ENCODE peak calls at places on chromosome 14, in nine cellular contexts. U, W, V, X, H, B, R, P and Y are unnamed samples.

GRCh38 chr14:90382491-90383125 is 14.2 kb upstream of the CALM1 start:
- DNase-seq in U (peak), W (no peak), V (peak), X (peak), H (peak), B (no peak), R (peak), P (peak), Y (peak)

GRCh38 chr14:38248629-38249028 is 7.3 kb downstream of the CLEC14A start:
- DNase-seq in U (no peak), W (no peak), V (no peak), X (peak), H (no peak), B (no peak), R (no peak), P (no peak), Y (no peak)

GRCh38 chr14:102944448-102945330 is 22.2 kb downstream of the AMN start:
- DNase-seq in U (no peak), W (no peak), V (no peak), X (no peak), H (no peak), B (no peak), R (no peak), P (no peak), Y (no peak)

GRCh38 chr14:24840204-24840893 is 206.4 kb upstream of the GZMB start:
- DNase-seq in U (no peak), W (no peak), V (no peak), X (peak), H (no peak), B (no peak), R (no peak), P (no peak), Y (no peak)

GRCh38 chr14:24366664-24367505 is 1.1 kb upstream of the NFATC4 start:
- DNase-seq in U (peak), W (peak), V (peak), X (peak), H (peak), B (peak), R (peak), P (peak), Y (peak)

GRCh38 chr14:103700753-103701490 is 14.3 kb downstream of the XRCC3 start:
- DNase-seq in U (no peak), W (no peak), V (no peak), X (no peak), H (no peak), B (no peak), R (no peak), P (no peak), Y (no peak)

GRCh38 chr14:92035890-92036289 is 4.0 kb downstream of the TRIP11 start:
- DNase-seq in U (no peak), W (no peak), V (no peak), X (no peak), H (no peak), B (no peak), R (no peak), P (no peak), Y (no peak)

GRCh38 chr14:95841680-95842079 is 35.0 kb upstream of the TUNAR start:
- DNase-seq in U (no peak), W (no peak), V (no peak), X (no peak), H (no peak), B (no peak), R (no peak), P (no peak), Y (no peak)

GRCh38 chr14:24052656-24053547 is 1.1 kb downstream of the CARMIL3 start:
- DNase-seq in U (no peak), W (no peak), V (no peak), X (no peak), H (no peak), B (no peak), R (no peak), P (no peak), Y (peak)

DNA sequence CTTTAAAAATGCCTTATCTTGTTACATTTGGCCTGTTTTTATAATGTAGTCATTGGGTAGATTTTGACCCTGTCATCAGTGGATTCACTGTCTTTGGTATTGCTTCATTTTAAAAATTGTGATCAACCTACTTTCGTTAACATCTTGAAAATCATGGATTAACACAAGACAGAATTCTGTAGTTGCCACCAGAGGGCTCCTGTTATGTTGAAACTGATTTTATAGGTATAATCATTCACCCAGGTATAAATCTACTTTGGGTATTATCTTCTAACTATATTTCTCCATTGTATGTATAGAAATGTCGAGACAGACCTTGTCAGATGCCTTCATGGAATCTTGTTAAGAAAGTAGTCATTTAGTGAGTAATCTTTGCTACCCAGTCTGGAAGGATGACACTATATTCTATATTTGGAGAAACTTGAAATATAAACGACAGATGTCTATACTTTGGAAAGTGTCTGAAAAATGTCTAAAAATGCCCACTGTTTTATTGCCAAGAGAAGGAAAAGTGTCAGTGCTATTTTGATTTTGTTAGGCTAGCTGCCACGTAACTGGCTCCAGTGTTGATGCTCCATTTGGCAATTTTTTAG is 129.4 kb downstream of the PELI2 start:
- DNase-seq in U (no peak), W (no peak), V (no peak), X (peak), H (no peak), B (no peak), R (peak), P (no peak), Y (no peak)
- TF ChIP-seq CTCF in U (no peak), W (peak), V (no peak), X (peak), H (peak), B (peak), R (peak), P (no peak), Y (no peak)

DNA sequence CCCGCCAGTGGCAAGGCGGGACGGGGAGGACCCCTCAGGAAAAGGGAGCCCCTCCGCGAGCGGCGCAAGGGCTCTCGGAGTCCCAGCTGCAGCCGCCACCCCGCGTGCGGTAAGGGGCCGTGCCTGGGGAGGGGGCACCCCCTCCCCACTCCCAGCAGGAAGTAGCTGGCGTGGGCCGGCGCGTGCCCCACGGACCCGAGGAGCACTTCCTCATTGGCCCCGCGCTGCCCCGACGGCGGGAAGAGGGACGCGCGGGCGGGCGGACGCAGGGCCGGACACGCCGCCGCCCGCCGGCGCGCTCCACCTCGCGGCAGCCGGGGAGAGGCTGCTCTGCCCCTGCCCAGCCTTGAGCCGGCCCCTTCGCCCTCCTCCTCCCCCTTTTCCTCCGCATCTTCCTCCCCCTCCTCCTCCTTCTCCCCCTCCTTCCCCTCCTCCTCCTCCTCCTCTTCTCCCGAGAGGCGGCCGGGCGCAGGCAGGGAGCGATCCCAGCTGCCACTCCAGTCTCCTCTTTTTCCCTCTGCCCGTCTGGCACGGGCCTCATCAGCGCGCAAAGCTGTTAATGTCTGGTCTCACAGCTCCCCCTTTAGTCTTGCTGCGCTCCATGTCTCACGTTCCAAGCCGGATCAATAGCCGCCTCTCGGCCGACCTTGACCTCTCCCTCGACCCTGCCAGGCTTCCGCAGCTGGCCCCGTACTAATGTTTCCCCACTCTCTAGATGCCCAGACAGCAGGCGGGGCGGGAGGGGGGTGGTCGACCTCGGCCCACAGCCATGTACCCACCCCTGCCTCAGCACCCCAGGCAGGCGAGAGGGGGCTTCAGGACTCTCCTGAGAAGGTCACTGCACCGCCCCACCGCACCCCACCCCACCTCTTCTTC is 2.6 kb upstream of the BCL11B start:
- DNase-seq in U (no peak), W (no peak), V (peak), X (peak), H (peak), B (peak), R (peak), P (peak), Y (peak)
- TF ChIP-seq CTCF in U (no peak), W (peak), V (peak), X (peak), H (no peak), B (peak), R (peak), P (peak), Y (no peak)

GRCh38 chr14:37172024-37172869 is at the start of gene SLC25A21:
- DNase-seq in U (peak), W (peak), V (no peak), X (peak), H (peak), B (peak), R (peak), P (peak), Y (peak)
- TF ChIP-seq CTCF in U (no peak), W (peak), V (no peak), X (peak), H (no peak), B (peak), R (peak), P (no peak), Y (no peak)

DNA sequence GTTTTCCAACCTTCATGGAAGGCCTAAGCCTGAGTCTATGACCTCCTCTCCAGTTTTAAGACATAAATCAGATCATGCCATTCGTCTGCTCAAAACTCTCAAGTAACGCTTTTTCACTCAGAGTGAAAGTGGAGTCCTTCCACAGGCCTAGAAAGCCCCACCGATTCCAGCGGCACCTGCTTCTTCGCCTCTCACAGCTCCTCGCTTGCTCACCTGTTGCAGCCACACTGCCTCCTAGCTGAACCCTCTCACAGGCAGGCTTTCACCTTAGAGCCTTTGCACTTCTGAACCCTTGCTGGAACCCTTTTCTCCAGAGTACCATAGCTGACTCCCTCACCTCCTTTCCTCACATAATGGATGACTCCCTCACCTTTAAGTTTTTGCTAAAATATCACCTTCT is 301.1 kb downstream of the ZFP36L1 start:
- DNase-seq in U (no peak), W (no peak), V (peak), X (no peak), H (no peak), B (no peak), R (no peak), P (no peak), Y (no peak)
- TF ChIP-seq CTCF in U (no peak), W (no peak), V (peak), X (no peak), H (no peak), B (no peak), R (no peak), P (no peak), Y (no peak)

DNA sequence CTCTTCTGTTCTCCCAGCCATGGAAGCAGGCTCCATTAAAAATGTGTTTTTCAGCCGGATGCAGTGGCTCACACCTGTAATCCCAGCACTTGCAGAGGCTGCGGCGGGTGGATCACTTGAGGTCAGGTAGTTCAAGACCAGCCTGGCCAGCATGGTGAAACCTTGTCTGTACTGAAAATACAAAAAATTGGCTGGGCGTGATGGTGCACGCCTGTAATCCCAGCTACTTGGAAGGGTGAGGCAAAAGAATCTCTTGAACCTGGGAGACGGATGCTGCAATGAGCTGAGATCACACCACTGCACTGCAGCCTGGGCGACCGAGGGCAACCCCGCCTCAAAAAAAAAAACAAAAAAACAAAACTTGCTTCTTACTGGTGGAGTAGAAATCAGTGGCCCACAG is 39.8 kb downstream of the FNTB start:
- DNase-seq in U (no peak), W (no peak), V (no peak), X (no peak), H (no peak), B (no peak), R (peak), P (no peak), Y (no peak)
- TF ChIP-seq CTCF in U (no peak), W (no peak), V (no peak), X (no peak), H (no peak), B (no peak), R (no peak), P (no peak), Y (no peak)

GRCh38 chr14:93789366-93790130 is 1.3 kb upstream of the PRIMA1 start:
- DNase-seq in U (no peak), W (no peak), V (no peak), X (no peak), H (no peak), B (no peak), R (peak), P (no peak), Y (no peak)

GRCh38 chr14:93790966-93791365 is 2.7 kb upstream of the PRIMA1 start:
- DNase-seq in U (no peak), W (no peak), V (no peak), X (no peak), H (no peak), B (no peak), R (no peak), P (no peak), Y (no peak)

GRCh38 chr14:93787465-93788306 is 599 bp downstream of the PRIMA1 start:
- DNase-seq in U (no peak), W (no peak), V (no peak), X (no peak), H (peak), B (no peak), R (no peak), P (peak), Y (peak)

GRCh38 chr14:93788307-93788556 is at the start of gene PRIMA1:
- DNase-seq in U (no peak), W (no peak), V (no peak), X (no peak), H (no peak), B (no peak), R (peak), P (no peak), Y (no peak)

GRCh38 chr14:93788557-93789365 is 476 bp upstream of the PRIMA1 start:
- DNase-seq in U (no peak), W (no peak), V (no peak), X (no peak), H (peak), B (no peak), R (peak), P (peak), Y (peak)
- TF ChIP-seq CTCF in U (no peak), W (no peak), V (no peak), X (no peak), H (no peak), B (no peak), R (peak), P (peak), Y (no peak)

DNA sequence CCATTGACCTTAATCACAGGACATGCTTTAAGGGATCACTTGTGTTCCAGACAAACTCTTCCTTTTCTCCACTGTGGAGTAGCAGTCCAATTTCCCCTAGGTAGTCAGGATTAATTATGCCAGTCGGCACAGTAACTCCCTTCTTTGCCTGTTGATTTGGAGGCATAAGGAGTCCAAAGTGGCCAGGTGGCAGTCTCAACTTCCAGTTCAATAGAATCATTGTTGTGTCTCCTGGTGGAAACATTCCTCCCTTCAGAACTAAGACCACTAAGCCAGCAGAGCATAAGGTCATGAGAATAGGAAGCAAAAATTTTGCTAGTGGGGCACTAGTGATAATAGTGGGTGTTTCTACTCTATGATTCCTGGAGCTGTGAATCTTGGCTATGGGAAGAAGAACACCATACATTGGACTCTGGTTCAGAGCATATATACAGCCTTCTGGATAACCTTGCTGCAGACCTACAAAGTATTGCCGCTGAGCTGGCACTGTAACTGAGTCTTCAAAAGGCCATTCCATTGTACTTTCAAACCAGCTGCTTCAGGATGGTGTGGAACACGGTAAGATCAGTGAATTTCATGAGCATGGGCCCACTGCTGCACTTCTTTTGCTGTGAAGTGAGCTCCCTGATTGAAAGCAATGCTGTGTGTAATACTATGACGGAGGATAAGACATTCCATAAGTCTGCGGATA is 147.3 kb upstream of the MAX start:
- DNase-seq in U (no peak), W (no peak), V (no peak), X (no peak), H (no peak), B (no peak), R (no peak), P (no peak), Y (no peak)
- TF ChIP-seq CTCF in U (no peak), W (no peak), V (no peak), X (no peak), H (no peak), B (no peak), R (no peak), P (no peak), Y (no peak)

DNA sequence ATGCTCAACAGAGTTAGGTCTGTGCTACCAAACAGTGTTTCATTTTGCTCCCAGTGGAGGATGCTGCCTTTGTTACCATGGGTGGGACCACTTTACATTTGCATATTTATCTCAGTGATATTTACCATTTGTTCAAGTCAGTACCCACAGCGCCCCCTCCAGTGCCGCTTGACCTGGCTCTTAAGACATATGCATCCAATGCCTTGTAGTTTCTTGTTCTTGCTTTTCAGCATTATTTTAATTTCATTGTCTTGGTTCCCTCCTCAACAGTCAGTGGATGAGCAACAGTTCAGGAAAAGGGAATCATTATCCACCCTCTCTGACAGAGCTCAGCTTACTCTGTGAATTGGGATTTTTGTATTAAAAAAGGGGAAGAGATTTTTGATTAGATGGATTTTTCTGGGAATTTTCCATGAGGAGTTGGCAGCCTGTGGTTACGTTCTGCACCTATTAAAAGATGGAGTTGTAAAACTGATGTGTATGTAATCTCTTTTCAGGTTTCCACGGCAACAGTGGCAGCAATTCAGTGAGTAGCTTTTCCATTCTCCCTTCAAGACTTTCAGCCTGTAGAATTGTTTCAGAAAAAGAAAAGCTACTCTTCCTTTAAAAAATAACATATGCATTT is 240.5 kb upstream of the DAAM1 start:
- DNase-seq in U (no peak), W (no peak), V (peak), X (peak), H (no peak), B (no peak), R (no peak), P (no peak), Y (no peak)
- TF ChIP-seq CTCF in U (no peak), W (no peak), V (peak), X (peak), H (peak), B (no peak), R (peak), P (no peak), Y (no peak)

DNA sequence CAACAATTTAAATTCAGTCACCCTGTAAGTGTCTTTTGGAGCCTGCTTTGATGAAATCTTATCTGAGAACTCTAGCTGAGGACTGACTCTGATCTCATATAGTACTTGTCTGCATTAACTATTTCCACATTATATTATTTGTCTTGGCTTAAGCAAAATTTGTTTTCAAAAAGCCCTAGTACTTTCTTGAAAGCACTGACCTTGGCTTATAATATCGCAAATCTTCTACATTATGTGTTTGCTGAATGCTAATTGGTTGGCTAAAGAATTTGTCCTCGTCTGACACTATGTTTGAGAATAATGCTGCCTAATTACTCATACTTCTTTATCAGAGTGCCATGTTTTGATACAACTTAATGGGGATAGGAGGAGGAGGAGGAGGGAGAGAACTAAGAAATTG is 46.9 kb upstream of the FLRT2 start:
- DNase-seq in U (no peak), W (no peak), V (no peak), X (peak), H (no peak), B (no peak), R (no peak), P (no peak), Y (no peak)
- TF ChIP-seq CTCF in U (no peak), W (no peak), V (no peak), X (no peak), H (no peak), B (no peak), R (no peak), P (no peak), Y (no peak)

GRCh38 chr14:70955543-70956480 is 48.6 kb downstream of the PCNX1 start:
- DNase-seq in U (no peak), W (peak), V (peak), X (peak), H (no peak), B (peak), R (no peak), P (no peak), Y (no peak)
- TF ChIP-seq CTCF in U (peak), W (peak), V (peak), X (peak), H (no peak), B (peak), R (peak), P (peak), Y (no peak)